ENCODE peak calls at places on chromosomes 3 and 15, in seven cellular contexts. B is activated B cell treated with CpG ODN at 0.5 μM for 24 hours, R is HEK293T, H is heart right ventricle, Y is tibial artery, G is PC-3, C is NCI-H1694. M is an unnamed sample.

GRCh38 chr3:126439968-126440708 is 35.6 kb downstream of the ZXDC start:
- DNase-seq in B (no peak), R (no peak), H (no peak), Y (no peak), G (no peak), C (no peak), M (no peak)

GRCh38 chr3:34212175-34212574 is 413.7 kb downstream of the PDCD6IP start:
- DNase-seq in B (no peak), R (no peak), H (no peak), Y (no peak), G (no peak), C (no peak), M (no peak)

GRCh38 chr15:81115054-81115939 is 18.8 kb upstream of the CFAP161 start:
- DNase-seq in B (no peak), R (no peak), H (no peak), Y (no peak), G (no peak), C (no peak), M (no peak)

GRCh38 chr3:177733233-177733632 is 536.0 kb upstream of the TBL1XR1 start:
- DNase-seq in B (no peak), R (no peak), H (no peak), Y (no peak), G (no peak), C (no peak), M (no peak)

GRCh38 chr3:48409291-48410201 is 20.3 kb downstream of the PLXNB1 start:
- DNase-seq in B (no peak), R (no peak), H (no peak), Y (peak), G (no peak), C (no peak), M (no peak)

GRCh38 chr15:57591822-57592367 is at the start of gene MYZAP:
- DNase-seq in B (peak), R (peak), H (peak), Y (peak), G (peak), C (no peak), M (no peak)

GRCh38 chr3:70543493-70543892 is 231.1 kb upstream of the MDFIC2 start:
- DNase-seq in B (no peak), R (no peak), H (peak), Y (no peak), G (no peak), C (no peak), M (no peak)

GRCh38 chr15:90106522-90107117 is 4.4 kb upstream of the IDH2 start:
- DNase-seq in B (no peak), R (no peak), H (peak), Y (no peak), G (peak), C (no peak), M (peak)

GRCh38 chr3:42117175-42118008 is 26.2 kb downstream of the TRAK1 start:
- DNase-seq in B (no peak), R (peak), H (peak), Y (peak), G (peak), C (no peak), M (no peak)

GRCh38 chr15:80660114-80660513 is 35.0 kb upstream of the ABHD17C start:
- DNase-seq in B (no peak), R (peak), H (no peak), Y (no peak), G (peak), C (no peak), M (no peak)

GRCh38 chr3:33940149-33940548 is 141.7 kb downstream of the PDCD6IP start:
- DNase-seq in B (no peak), R (no peak), H (no peak), Y (no peak), G (peak), C (no peak), M (no peak)

GRCh38 chr3:134641671-134642300 is 9.0 kb downstream of the KY start:
- DNase-seq in B (no peak), R (no peak), H (no peak), Y (no peak), G (no peak), C (no peak), M (no peak)

GRCh38 chr3:139388961-139389551 is 391 bp downstream of the COPB2 start:
- DNase-seq in B (no peak), R (no peak), H (no peak), Y (no peak), G (no peak), C (no peak), M (no peak)

GRCh38 chr3:153350420-153350819 is 188.4 kb downstream of the RAP2B start:
- DNase-seq in B (no peak), R (no peak), H (no peak), Y (no peak), G (peak), C (no peak), M (no peak)

GRCh38 chr3:114406286-114406685 is 112.5 kb downstream of the TIGIT start:
- DNase-seq in B (no peak), R (no peak), H (no peak), Y (no peak), G (no peak), C (no peak), M (no peak)

M was measured in amygdala.